ENCODE peak calls at places on chromosomes 5 and 9, in eight cellular contexts. X is HCT116, A is ovary, L is thyroid gland, Q is tibial nerve, H is right lobe of liver, W is body of pancreas, U is sigmoid colon. J is an unnamed sample.

GRCh38 chr5:74543162-74543995 is 97.1 kb downstream of the ENC1 start:
- DNase-seq in U (no peak), A (peak; percentile 36), L (peak; percentile 18), H (no peak), X (peak; percentile 82), Q (no peak), W (peak; percentile 78), J (no peak)

GRCh38 chr9:77598961-77599360 is 49.2 kb downstream of the GNA14 start:
- DNase-seq in H (no peak), L (no peak), W (no peak), Q (no peak), U (no peak), A (no peak), X (no peak), J (no peak)

GRCh38 chr5:145738227-145738626 is 96.9 kb downstream of the PRELID2 start:
- DNase-seq in X (no peak), A (no peak), H (no peak), Q (no peak), L (no peak), W (no peak), U (no peak), J (no peak)

GRCh38 chr5:146369691-146370090 is 31.1 kb downstream of the POU4F3 start:
- DNase-seq in Q (no peak), U (no peak), X (no peak), A (no peak), H (no peak), W (no peak), L (no peak), J (no peak)

GRCh38 chr5:13866792-13867191 is 77.7 kb downstream of the DNAH5 start:
- DNase-seq in L (peak; percentile 29), A (no peak), X (no peak), U (no peak), W (peak; percentile 7), H (no peak), Q (no peak), J (no peak)

GRCh38 chr9:132575005-132575609 is 7.3 kb upstream of the BARHL1 start:
- DNase-seq in A (peak; percentile 73), H (peak; percentile 80), U (peak; percentile 78), Q (peak; percentile 28), L (peak; percentile 80), X (peak; percentile 62), W (peak; percentile 67), J (peak; percentile 27)

GRCh38 chr9:35029852-35030251 is 40.3 kb downstream of the DNAJB5 start:
- DNase-seq in Q (no peak), A (no peak), H (no peak), X (no peak), L (peak; percentile 11), W (no peak), U (no peak), J (no peak)

GRCh38 chr9:2727966-2728613 is 10.8 kb downstream of the KCNV2 start:
- DNase-seq in Q (peak; percentile 49), U (no peak), X (peak; percentile 4), A (no peak), L (peak; percentile 46), H (no peak), W (peak; percentile 73), J (no peak)

GRCh38 chr5:157744055-157745011 is 821 bp downstream of the LSM11 start:
- DNase-seq in X (no peak), U (no peak), H (peak; percentile 73), A (peak; percentile 61), Q (no peak), L (no peak), W (no peak), J (peak; percentile 53)

GRCh38 chr5:172769598-172770373 is 1.2 kb downstream of the DUSP1 start:
- DNase-seq in U (peak; percentile 84), Q (peak; percentile 40), A (peak; percentile 73), H (peak; percentile 73), X (no peak), L (peak; percentile 27), W (peak; percentile 38), J (peak; percentile 62)

GRCh38 chr9:101455656-101456235 is 20.2 kb upstream of the ALDOB start:
- DNase-seq in X (no peak), U (no peak), A (no peak), W (no peak), L (no peak), H (no peak), Q (no peak), J (no peak)

GRCh38 chr9:34691556-34691955 is 480 bp upstream of the CCL19 start:
- DNase-seq in A (no peak), Q (no peak), H (no peak), U (peak; percentile 51), L (no peak), W (no peak), X (no peak), J (no peak)

GRCh38 chr5:43313035-43313853 is at the start of gene HMGCS1:
- DNase-seq in A (peak; percentile 99), H (peak; percentile 99), U (peak; percentile 99), L (peak; percentile 99), Q (peak; percentile 97), X (peak; percentile 99), W (peak; percentile 99), J (peak; percentile 96)
- TF ChIP-seq POLR2A in A (peak; percentile 88), H (peak; percentile 99), U (peak; percentile 90), L (peak; percentile 99), Q (peak; percentile 88), X (peak; percentile 52), W (peak; percentile 94), J (peak; percentile 98)

DNA sequence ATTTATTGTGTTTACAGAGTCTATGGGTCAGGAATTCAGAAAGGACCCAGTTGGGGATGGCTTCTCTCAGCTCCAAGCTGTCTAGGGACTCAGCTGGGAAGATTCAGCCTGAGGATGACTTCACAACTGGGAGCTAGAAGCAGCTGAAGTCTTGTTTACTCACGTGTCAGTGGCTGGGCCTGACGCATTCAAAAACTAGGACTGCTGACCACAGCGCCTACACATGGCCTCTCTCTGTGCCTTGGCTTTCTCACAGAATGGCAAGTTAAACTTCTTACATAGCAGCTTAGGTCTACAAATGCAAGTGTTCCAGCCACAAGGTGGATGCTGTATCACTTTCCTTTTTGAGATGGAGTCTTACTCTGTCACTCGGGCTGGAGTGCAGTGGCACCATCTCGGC is 16.3 kb upstream of the PPP2CA start:
- DNase-seq in L (no peak), W (peak; percentile 45), U (peak; percentile 75), Q (peak; percentile 23), X (no peak), H (no peak), A (peak; percentile 45), J (no peak)
- TF ChIP-seq POLR2A in L (no peak), W (no peak), U (no peak), Q (no peak), X (no peak), H (no peak), A (no peak), J (no peak)

GRCh38 chr5:144142030-144142825 is 28.2 kb downstream of the YIPF5 start:
- DNase-seq in A (no peak), Q (no peak), W (no peak), U (no peak), H (no peak), X (peak; percentile 12), L (no peak), J (no peak)

GRCh38 chr5:144143625-144144024 is 26.8 kb downstream of the YIPF5 start:
- DNase-seq in U (no peak), L (no peak), W (no peak), X (no peak), H (no peak), Q (no peak), A (no peak), J (no peak)

GRCh38 chr5:144141581-144141980 is 28.9 kb downstream of the YIPF5 start:
- DNase-seq in Q (no peak), U (no peak), X (no peak), A (no peak), W (no peak), H (no peak), L (no peak), J (no peak)

GRCh38 chr5:144142826-144143167 is 27.7 kb downstream of the YIPF5 start:
- DNase-seq in A (no peak), L (no peak), Q (no peak), X (no peak), W (no peak), H (no peak), U (no peak), J (no peak)

GRCh38 chr5:144144956-144145751 is 25.3 kb downstream of the YIPF5 start:
- DNase-seq in Q (no peak), L (no peak), H (no peak), U (no peak), W (no peak), X (no peak), A (no peak), J (no peak)
- TF ChIP-seq POLR2A in Q (no peak), L (no peak), H (no peak), U (no peak), W (no peak), X (no peak), A (no peak), J (no peak)

GRCh38 chr9:137187386-137187785 is 974 bp downstream of the ANAPC2 start:
- DNase-seq in X (no peak), H (no peak), Q (no peak), W (no peak), L (no peak), U (no peak), A (no peak), J (no peak)

GRCh38 chr9:137190315-137190853 is 1.9 kb downstream of the SSNA1 start:
- DNase-seq in W (no peak), Q (no peak), L (no peak), H (no peak), A (no peak), U (no peak), X (no peak), J (no peak)

GRCh38 chr9:137188086-137188489 is 272 bp downstream of the ANAPC2 start:
- DNase-seq in Q (no peak), L (no peak), H (no peak), W (no peak), U (no peak), X (no peak), A (no peak), J (no peak)

GRCh38 chr9:137189297-137190295 is 1.1 kb downstream of the SSNA1 start:
- DNase-seq in X (no peak), L (no peak), Q (no peak), U (no peak), W (peak; percentile 67), A (no peak), H (no peak), J (no peak)

DNA sequence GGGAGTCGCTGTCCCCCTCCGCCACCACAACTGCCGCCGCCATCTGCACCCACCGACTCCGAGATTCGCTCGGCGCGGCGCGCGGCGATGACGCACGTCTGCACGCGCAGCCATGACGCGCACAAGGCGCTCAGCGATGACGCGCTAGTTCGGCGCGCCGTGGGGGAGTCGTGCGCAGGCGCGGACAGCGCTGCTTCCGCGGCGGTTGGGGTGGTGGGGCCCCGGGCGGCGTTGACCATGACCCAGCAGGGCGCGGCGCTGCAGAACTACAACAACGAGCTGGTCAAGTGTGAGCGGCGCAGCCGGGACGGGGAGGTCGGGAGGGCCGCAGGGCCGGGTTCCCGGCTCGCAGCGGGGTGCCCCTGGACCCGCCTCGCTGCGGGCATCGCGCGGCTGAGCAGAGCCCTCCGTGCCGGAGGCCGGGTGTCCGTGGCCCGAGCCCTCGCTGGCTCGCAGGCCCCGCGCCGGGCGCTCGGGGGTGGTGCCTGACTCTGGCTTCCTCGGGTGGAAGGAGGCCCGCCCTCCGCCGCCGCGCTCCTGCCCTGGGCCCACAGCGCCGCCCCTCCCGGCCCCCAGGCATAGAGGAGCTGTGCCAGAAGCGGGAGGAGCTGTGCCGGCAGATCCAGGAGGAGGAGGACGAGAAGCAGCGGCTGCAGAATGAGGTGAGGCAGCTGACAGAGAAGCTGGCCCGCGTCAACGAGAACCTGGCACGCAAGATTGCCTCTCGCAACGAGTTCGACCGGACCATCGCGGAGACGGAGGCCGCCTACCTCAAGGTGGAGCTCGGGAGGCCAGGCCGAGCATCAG is at the start of the genes ANAPC2 and SSNA1:
- DNase-seq in U (peak; percentile 96), W (peak; percentile 94), L (peak; percentile 92), X (peak; percentile 89), Q (peak; percentile 89), H (peak; percentile 94), A (peak; percentile 97), J (peak; percentile 96)
- TF ChIP-seq POLR2A in U (peak; percentile 72), W (peak; percentile 86), L (peak; percentile 87), X (peak; percentile 90), Q (peak; percentile 68), H (peak; percentile 88), A (peak; percentile 82), J (peak; percentile 85)

J was measured in Peyer's patch.